ENCODE peak calls at places on chromosomes 13 and 19, in five cellular contexts. One of them, this sample, is unnamed.

GRCh38 chr13:114035583-114036501 is 62.0 kb upstream of the C13orf46 start:
- DNase-seq in fibroblast of pulmonary artery: peak
- DNase-seq in psoas muscle: peak
- DNase-seq in fibroblast of lung: peak
- DNase-seq in GM13977: no peak
- DNase-seq in this sample: no peak

GRCh38 chr13:75402787-75403186 is 79.2 kb downstream of the TBC1D4 start:
- DNase-seq in GM13977: no peak
- DNase-seq in fibroblast of lung: no peak
- DNase-seq in fibroblast of pulmonary artery: no peak
- DNase-seq in psoas muscle: no peak
- DNase-seq in this sample: no peak

GRCh38 chr19:677201-677600 is 1.0 kb downstream of the FSTL3 start:
- DNase-seq in fibroblast of pulmonary artery: peak
- DNase-seq in GM13977: no peak
- DNase-seq in psoas muscle: peak
- DNase-seq in fibroblast of lung: peak
- DNase-seq in this sample: peak

GRCh38 chr19:13034636-13035035 is 39.4 kb downstream of the NFIX start:
- DNase-seq in psoas muscle: no peak
- DNase-seq in GM13977: no peak
- DNase-seq in fibroblast of pulmonary artery: no peak
- DNase-seq in fibroblast of lung: no peak
- DNase-seq in this sample: no peak

GRCh38 chr19:40805258-40805868 is 6.4 kb downstream of the EGLN2 start:
- DNase-seq in GM13977: no peak
- DNase-seq in psoas muscle: no peak
- DNase-seq in fibroblast of pulmonary artery: no peak
- DNase-seq in fibroblast of lung: no peak
- DNase-seq in this sample: no peak

GRCh38 chr13:43804461-43805070 is 17.8 kb upstream of the ENOX1 start:
- DNase-seq in fibroblast of pulmonary artery: peak
- DNase-seq in GM13977: peak
- DNase-seq in psoas muscle: no peak
- DNase-seq in fibroblast of lung: peak
- DNase-seq in this sample: no peak

GRCh38 chr19:19385900-19386339 is 19.6 kb upstream of the GATAD2A start:
- DNase-seq in GM13977: no peak
- DNase-seq in psoas muscle: no peak
- DNase-seq in fibroblast of lung: no peak
- DNase-seq in fibroblast of pulmonary artery: no peak
- DNase-seq in this sample: peak

GRCh38 chr13:26022538-26023292 is 29.1 kb downstream of the SHISA2 start:
- DNase-seq in GM13977: no peak
- DNase-seq in fibroblast of pulmonary artery: peak
- DNase-seq in fibroblast of lung: peak
- DNase-seq in psoas muscle: peak
- DNase-seq in this sample: peak

GRCh38 chr13:98366959-98367358 is 189.9 kb upstream of the RNF113B start:
- DNase-seq in psoas muscle: no peak
- DNase-seq in GM13977: no peak
- DNase-seq in fibroblast of lung: no peak
- DNase-seq in fibroblast of pulmonary artery: no peak
- DNase-seq in this sample: no peak

GRCh38 chr13:101624981-101625380 is 172.5 kb downstream of the ITGBL1 start:
- DNase-seq in fibroblast of pulmonary artery: no peak
- DNase-seq in psoas muscle: no peak
- DNase-seq in GM13977: no peak
- DNase-seq in fibroblast of lung: no peak
- DNase-seq in this sample: no peak

GRCh38 chr13:35475960-35476943 is at the start of gene MAB21L1:
- DNase-seq in GM13977: peak
- DNase-seq in psoas muscle: peak
- DNase-seq in fibroblast of pulmonary artery: peak
- DNase-seq in fibroblast of lung: peak
- DNase-seq in this sample: no peak

GRCh38 chr13:40629678-40630384 is 36.6 kb downstream of the FOXO1 start:
- DNase-seq in fibroblast of pulmonary artery: no peak
- DNase-seq in psoas muscle: no peak
- DNase-seq in fibroblast of lung: no peak
- DNase-seq in GM13977: peak
- DNase-seq in this sample: no peak
- TF ChIP-seq CTCF in fibroblast of pulmonary artery: no peak
- TF ChIP-seq CTCF in psoas muscle: no peak
- TF ChIP-seq CTCF in fibroblast of lung: no peak
- TF ChIP-seq CTCF in GM13977: no peak
- TF ChIP-seq CTCF in this sample: no peak

DNA sequence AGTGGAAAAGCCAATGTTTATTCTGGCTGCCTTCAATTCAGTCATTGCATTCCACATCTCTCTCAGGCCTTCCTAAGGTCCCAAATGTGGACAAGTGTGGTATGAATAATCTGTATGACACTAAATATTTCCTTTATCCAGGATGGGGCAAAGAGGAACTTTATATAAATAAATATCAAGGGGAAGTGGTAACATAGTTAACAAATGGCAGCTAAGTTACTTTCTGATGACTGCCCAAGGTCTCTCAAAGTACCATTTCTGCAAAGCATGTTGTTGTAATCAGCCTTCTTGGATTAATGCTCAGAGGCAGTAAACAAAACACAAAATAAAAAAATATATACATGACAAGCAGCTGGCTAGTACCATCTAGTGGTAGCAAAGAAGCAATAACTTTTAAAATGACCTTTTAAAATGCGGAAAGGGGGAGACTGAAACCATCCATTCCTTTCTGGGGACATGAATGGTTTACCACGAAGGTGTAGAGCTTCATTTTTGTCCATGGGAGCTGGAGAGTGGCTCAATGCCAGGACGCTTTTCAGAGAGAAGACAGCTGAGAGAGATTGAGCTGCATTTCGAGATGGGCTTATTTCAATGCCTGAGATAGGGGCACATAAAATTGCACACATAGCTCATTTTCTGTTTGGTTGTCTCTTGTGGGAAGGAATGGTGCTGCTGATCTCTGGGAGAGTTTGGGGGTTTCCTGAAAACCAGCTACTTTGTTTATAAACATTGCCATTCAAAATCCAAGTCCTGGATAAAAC is 259.2 kb downstream of the RFC3 start:
- DNase-seq in fibroblast of lung: peak
- DNase-seq in GM13977: no peak
- DNase-seq in psoas muscle: no peak
- DNase-seq in fibroblast of pulmonary artery: peak
- DNase-seq in this sample: no peak
- TF ChIP-seq CTCF in fibroblast of lung: peak
- TF ChIP-seq CTCF in GM13977: peak
- TF ChIP-seq CTCF in psoas muscle: peak
- TF ChIP-seq CTCF in fibroblast of pulmonary artery: peak
- TF ChIP-seq CTCF in this sample: no peak

GRCh38 chr19:55636723-55637122 is 4.1 kb upstream of the ZNF580 start:
- DNase-seq in fibroblast of pulmonary artery: no peak
- DNase-seq in GM13977: no peak
- DNase-seq in psoas muscle: peak
- DNase-seq in fibroblast of lung: no peak
- DNase-seq in this sample: no peak

GRCh38 chr19:55640043-55640576 is 692 bp upstream of the ZNF580 start:
- DNase-seq in psoas muscle: peak
- DNase-seq in fibroblast of lung: peak
- DNase-seq in fibroblast of pulmonary artery: peak
- DNase-seq in GM13977: peak
- DNase-seq in this sample: peak

GRCh38 chr19:55637534-55637933 is 3.3 kb upstream of the ZNF580 start:
- DNase-seq in psoas muscle: no peak
- DNase-seq in fibroblast of lung: no peak
- DNase-seq in GM13977: no peak
- DNase-seq in fibroblast of pulmonary artery: no peak
- DNase-seq in this sample: no peak

GRCh38 chr19:55640577-55641375 is at the start of gene ZNF580:
- DNase-seq in psoas muscle: peak
- DNase-seq in fibroblast of pulmonary artery: peak
- DNase-seq in fibroblast of lung: peak
- DNase-seq in GM13977: peak
- DNase-seq in this sample: peak

GRCh38 chr19:55638864-55639359 is 1.9 kb upstream of the ZNF580 start:
- DNase-seq in psoas muscle: peak
- DNase-seq in GM13977: no peak
- DNase-seq in fibroblast of lung: peak
- DNase-seq in fibroblast of pulmonary artery: peak
- DNase-seq in this sample: peak
- TF ChIP-seq CTCF in psoas muscle: peak
- TF ChIP-seq CTCF in GM13977: peak
- TF ChIP-seq CTCF in fibroblast of lung: peak
- TF ChIP-seq CTCF in fibroblast of pulmonary artery: peak
- TF ChIP-seq CTCF in this sample: no peak

DNA sequence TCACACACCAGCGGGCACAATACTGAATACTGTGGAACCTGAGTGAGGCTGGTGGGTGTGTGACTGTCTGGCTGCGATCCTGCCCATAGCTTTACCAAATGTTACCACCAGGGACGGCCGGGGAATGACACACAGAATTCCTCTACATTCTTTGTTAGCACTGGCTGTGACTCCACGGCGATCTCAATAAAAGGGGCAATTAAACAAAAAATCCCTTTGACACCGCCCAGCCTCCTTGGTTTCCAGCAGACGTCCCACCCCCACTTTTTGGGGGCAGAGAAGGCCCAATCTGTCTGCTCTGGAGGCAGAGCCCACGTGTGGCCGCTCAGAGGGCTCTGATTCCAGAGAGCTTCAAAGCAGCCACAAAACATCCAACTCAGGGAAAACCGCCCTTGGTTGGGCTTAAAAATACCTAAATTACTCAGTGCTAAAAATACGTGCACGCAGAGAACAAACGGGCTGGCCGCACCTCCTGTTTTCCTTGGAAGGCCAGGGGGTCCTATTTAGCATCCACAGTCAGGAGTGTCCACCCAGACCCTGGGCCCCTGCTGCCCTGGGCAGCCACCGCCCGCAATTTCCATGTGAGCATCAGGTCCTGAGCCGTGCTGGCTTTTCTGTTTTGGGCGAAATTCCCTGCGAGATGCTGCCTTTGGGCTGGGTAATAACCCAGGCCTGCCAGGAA is 47.8 kb downstream of the GADD45B start:
- DNase-seq in psoas muscle: no peak
- DNase-seq in fibroblast of pulmonary artery: peak
- DNase-seq in GM13977: no peak
- DNase-seq in fibroblast of lung: no peak
- DNase-seq in this sample: no peak
- TF ChIP-seq CTCF in psoas muscle: no peak
- TF ChIP-seq CTCF in fibroblast of pulmonary artery: peak
- TF ChIP-seq CTCF in GM13977: no peak
- TF ChIP-seq CTCF in fibroblast of lung: peak
- TF ChIP-seq CTCF in this sample: no peak

GRCh38 chr19:55434356-55434755 is 8.7 kb downstream of the SHISA7 start:
- DNase-seq in psoas muscle: no peak
- DNase-seq in fibroblast of lung: no peak
- DNase-seq in GM13977: no peak
- DNase-seq in fibroblast of pulmonary artery: no peak
- DNase-seq in this sample: no peak
- TF ChIP-seq CTCF in psoas muscle: no peak
- TF ChIP-seq CTCF in fibroblast of lung: no peak
- TF ChIP-seq CTCF in GM13977: no peak
- TF ChIP-seq CTCF in fibroblast of pulmonary artery: no peak
- TF ChIP-seq CTCF in this sample: no peak